ENCODE peak calls at places on chromosomes 1 and 21, in six cellular contexts. W is Panc1, E is sigmoid colon, X is A549, M is thoracic aorta, Z is colonic mucosa. C is an unnamed sample.

GRCh38 chr1:3463408-3463811 is 8.9 kb downstream of the ARHGEF16 start:
- DNase-seq in E (no peak), X (no peak), M (no peak), Z (no peak), W (no peak), C (no peak)

GRCh38 chr1:204032642-204033235 is 40.2 kb upstream of the SOX13 start:
- DNase-seq in W (no peak), M (no peak), Z (no peak), X (no peak), E (no peak), C (no peak)

GRCh38 chr1:94970783-94971182 is 43.9 kb upstream of the CNN3 start:
- DNase-seq in E (no peak), X (no peak), M (no peak), W (no peak), Z (no peak), C (no peak)

GRCh38 chr1:209937996-209938959 is at the start of gene SYT14:
- DNase-seq in M (no peak), Z (no peak), E (no peak), X (peak; percentile 8), W (no peak), C (no peak)

GRCh38 chr21:34642211-34643075 is 26.4 kb upstream of the CLIC6 start:
- DNase-seq in M (no peak), E (no peak), W (no peak), Z (no peak), X (no peak), C (peak; percentile 54)

GRCh38 chr1:170536924-170537551 is 5.1 kb downstream of the GORAB start:
- DNase-seq in Z (no peak), E (no peak), M (no peak), X (no peak), W (no peak), C (no peak)

GRCh38 chr1:240602189-240602588 is 9.8 kb downstream of the GREM2 start:
- DNase-seq in X (no peak), E (no peak), W (no peak), M (no peak), Z (no peak), C (no peak)

GRCh38 chr1:155379180-155379876 is 58.6 kb downstream of the RUSC1 start:
- DNase-seq in M (no peak), Z (no peak), W (no peak), E (no peak), X (peak; percentile 11), C (no peak)

GRCh38 chr1:53905509-53905908 is 11.5 kb downstream of the DIO1 start:
- DNase-seq in E (no peak), Z (no peak), X (no peak), W (no peak), M (no peak), C (no peak)

DNA sequence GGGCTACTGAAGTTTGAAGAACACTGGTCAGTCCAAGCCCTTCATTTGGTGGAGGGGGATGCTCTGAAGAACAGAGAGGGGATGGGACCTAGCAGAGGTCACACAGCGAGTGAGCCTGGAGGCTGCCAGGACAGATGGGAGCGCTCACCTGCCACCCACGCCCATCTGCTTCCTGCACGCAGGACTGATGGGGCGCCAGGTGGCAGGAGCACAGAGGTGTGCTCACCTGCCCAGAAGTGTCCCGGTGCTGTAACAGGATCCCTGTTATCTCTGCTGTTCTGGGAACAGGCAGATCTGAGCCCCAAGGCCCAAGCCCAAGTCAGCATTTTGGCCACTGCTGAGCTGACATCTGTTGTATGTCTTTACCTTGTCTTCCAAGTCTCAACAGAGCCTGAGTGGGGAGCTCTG is 40.5 kb downstream of the EPHB2 start:
- DNase-seq in M (no peak), X (no peak), E (no peak), W (no peak), Z (peak; percentile 37), C (no peak)
- H3K27ac ChIP-seq in M (peak overlapping the region; percentile 36), X (peak overlapping the region; percentile 97), E (peak overlapping the region; percentile 58), W (peak overlapping the region; percentile 66), Z (peak overlapping the region; percentile 51), C (peak overlapping the region; percentile 62)

DNA sequence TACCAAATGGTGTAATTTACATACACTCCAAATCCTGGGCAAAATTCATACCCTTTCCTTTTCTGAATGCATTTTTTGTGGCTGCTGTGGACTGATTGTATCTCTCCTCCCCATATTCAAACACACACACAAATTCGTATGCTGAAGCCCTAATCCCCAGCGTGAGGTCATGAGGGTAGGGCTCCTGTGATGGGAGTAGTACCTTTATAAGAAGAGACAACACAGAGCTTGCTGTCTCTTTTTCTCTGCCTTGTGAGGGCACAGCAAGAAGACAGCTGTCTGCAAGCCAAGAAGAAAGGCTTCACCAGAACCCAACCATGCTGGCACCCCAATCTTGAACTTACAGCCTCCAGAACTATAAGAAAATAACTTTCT is 24.4 kb downstream of the DUSP10 start:
- DNase-seq in W (no peak), X (no peak), Z (no peak), M (no peak), E (no peak), C (no peak)
- TF ChIP-seq CTCF in W (no peak), X (no peak), Z (no peak), M (no peak), E (no peak), C (no peak)

GRCh38 chr1:225981714-225982113 is 17.4 kb downstream of the SDE2 start:
- DNase-seq in Z (no peak), W (no peak), M (no peak), X (no peak), E (peak; percentile 9), C (no peak)

GRCh38 chr1:225990705-225991464 is 8.3 kb downstream of the SDE2 start:
- DNase-seq in M (no peak), X (no peak), E (no peak), Z (no peak), W (no peak), C (no peak)

GRCh38 chr1:225987491-225988316 is 11.4 kb downstream of the SDE2 start:
- DNase-seq in M (no peak), W (no peak), E (no peak), X (peak; percentile 42), Z (no peak), C (no peak)
- H3K27ac ChIP-seq in M (no peak overlapping the region), W (no peak overlapping the region), E (no peak overlapping the region), X (no peak overlapping the region), Z (no peak overlapping the region), C (no peak overlapping the region)

GRCh38 chr1:117061986-117062415 is 1.9 kb downstream of the TTF2 start:
- DNase-seq in M (no peak), E (no peak), X (no peak), W (no peak), Z (no peak), C (no peak)

GRCh38 chr1:117059334-117059677 is 820 bp upstream of the TTF2 start:
- DNase-seq in M (no peak), W (no peak), X (peak; percentile 36), Z (peak; percentile 84), E (no peak), C (no peak)

GRCh38 chr1:117058810-117059209 is 1.3 kb upstream of the TTF2 start:
- DNase-seq in W (no peak), E (no peak), M (no peak), Z (no peak), X (no peak), C (no peak)

GRCh38 chr1:117060441-117061317 is 553 bp downstream of the TTF2 start:
- DNase-seq in W (no peak), E (no peak), Z (peak; percentile 61), M (no peak), X (peak; percentile 71), C (no peak)

GRCh38 chr1:117059678-117060440 is at the start of gene TTF2:
- DNase-seq in E (peak; percentile 97), W (peak; percentile 89), X (peak; percentile 94), Z (peak; percentile 97), M (peak; percentile 85), C (no peak)
- TF ChIP-seq CTCF in E (peak; percentile 35), W (no peak), X (no peak), Z (peak; percentile 19), M (no peak), C (no peak)